ENCODE peak calls at places on chromosomes 16 and 17, in ten cellular contexts. C is cardiac fibroblast, W is AG09309, E is tibial nerve, O is endothelial cell of umbilical vein, F is fibroblast of lung, I is ovary, B is HFF-Myc, T is uterus, P is fibroblast of pulmonary artery. Z is an unnamed sample.

GRCh38 chr17:42118545-42118944 is 2.6 kb downstream of the KAT2A start:
- DNase-seq in C (peak), W (no peak), E (no peak), O (peak), F (no peak), I (no peak), B (no peak), T (no peak), P (peak), Z (no peak)

GRCh38 chr16:66925322-66925840 is at the start of gene RRAD:
- DNase-seq in C (peak), W (no peak), E (no peak), O (peak), F (peak), I (peak), B (no peak), T (peak), P (peak), Z (no peak)

GRCh38 chr17:12431188-12431587 is 234.5 kb upstream of the MYOCD start:
- DNase-seq in C (no peak), W (no peak), E (no peak), O (no peak), F (no peak), I (no peak), B (no peak), T (no peak), P (no peak), Z (no peak)

GRCh38 chr16:66292241-66292935 is 74.1 kb upstream of the CDH5 start:
- DNase-seq in C (no peak), W (no peak), E (no peak), O (no peak), F (no peak), I (no peak), B (no peak), T (no peak), P (no peak), Z (no peak)

GRCh38 chr16:69888005-69888560 is 63.1 kb upstream of the CLEC18A start:
- DNase-seq in C (no peak), W (no peak), E (no peak), O (no peak), F (no peak), I (no peak), B (no peak), T (no peak), P (no peak), Z (no peak)

GRCh38 chr16:89121691-89122321 is 28.2 kb downstream of the ACSF3 start:
- DNase-seq in C (no peak), W (no peak), E (no peak), O (no peak), F (no peak), I (no peak), B (no peak), T (no peak), P (no peak), Z (no peak)

GRCh38 chr16:84862804-84863484 is 43.2 kb downstream of the CRISPLD2 start:
- DNase-seq in C (peak), W (no peak), E (no peak), O (no peak), F (no peak), I (no peak), B (no peak), T (no peak), P (no peak), Z (no peak)

GRCh38 chr16:65889533-65889966 is 476.9 kb upstream of the CDH5 start:
- DNase-seq in C (peak), W (no peak), E (no peak), O (peak), F (peak), I (no peak), B (no peak), T (no peak), P (no peak), Z (no peak)

GRCh38 chr16:85316321-85316919 is 204.1 kb upstream of the CIBAR2 start:
- DNase-seq in C (peak), W (no peak), E (no peak), O (peak), F (peak), I (no peak), B (no peak), T (no peak), P (peak), Z (no peak)

GRCh38 chr16:59164461-59164860 is 430.3 kb upstream of the GOT2 start:
- DNase-seq in C (no peak), W (no peak), E (no peak), O (peak), F (peak), I (no peak), B (no peak), T (no peak), P (no peak), Z (no peak)

GRCh38 chr16:49440156-49441065 is 66.8 kb downstream of the C16orf78 start:
- DNase-seq in C (no peak), W (no peak), E (no peak), O (no peak), F (no peak), I (no peak), B (no peak), T (no peak), P (no peak), Z (no peak)

GRCh38 chr17:43169561-43170139 is 1.4 kb upstream of the NBR1 start:
- DNase-seq in C (peak), W (no peak), E (no peak), O (no peak), F (peak), I (peak), B (no peak), T (peak), P (peak), Z (no peak)

GRCh38 chr17:42068979-42069378 is 18.6 kb upstream of the C17orf113 start:
- DNase-seq in C (no peak), W (no peak), E (no peak), O (no peak), F (no peak), I (no peak), B (no peak), T (no peak), P (no peak), Z (no peak)

GRCh38 chr17:80839401-80839800 is 152.2 kb upstream of the CHMP6 start:
- DNase-seq in C (no peak), W (no peak), E (no peak), O (no peak), F (no peak), I (no peak), B (no peak), T (no peak), P (no peak), Z (no peak)

GRCh38 chr17:49723423-49723822 is 15.7 kb upstream of the SLC35B1 start:
- DNase-seq in C (peak), W (no peak), E (no peak), O (no peak), F (no peak), I (peak), B (no peak), T (peak), P (peak), Z (no peak)

GRCh38 chr17:50421308-50422031 is 4.5 kb upstream of the ACSF2 start:
- DNase-seq in C (peak), W (no peak), E (no peak), O (peak), F (no peak), I (no peak), B (no peak), T (no peak), P (peak), Z (no peak)

GRCh38 chr17:76911299-76912007 is 43.2 kb downstream of the MGAT5B start:
- DNase-seq in C (no peak), W (no peak), E (no peak), O (no peak), F (no peak), I (no peak), B (no peak), T (no peak), P (no peak), Z (no peak)

GRCh38 chr16:683396-684066 is 603 bp downstream of the JMJD8 start:
- DNase-seq in C (no peak), W (no peak), E (no peak), O (no peak), F (no peak), I (peak), B (no peak), T (peak), P (no peak), Z (no peak)

DNA sequence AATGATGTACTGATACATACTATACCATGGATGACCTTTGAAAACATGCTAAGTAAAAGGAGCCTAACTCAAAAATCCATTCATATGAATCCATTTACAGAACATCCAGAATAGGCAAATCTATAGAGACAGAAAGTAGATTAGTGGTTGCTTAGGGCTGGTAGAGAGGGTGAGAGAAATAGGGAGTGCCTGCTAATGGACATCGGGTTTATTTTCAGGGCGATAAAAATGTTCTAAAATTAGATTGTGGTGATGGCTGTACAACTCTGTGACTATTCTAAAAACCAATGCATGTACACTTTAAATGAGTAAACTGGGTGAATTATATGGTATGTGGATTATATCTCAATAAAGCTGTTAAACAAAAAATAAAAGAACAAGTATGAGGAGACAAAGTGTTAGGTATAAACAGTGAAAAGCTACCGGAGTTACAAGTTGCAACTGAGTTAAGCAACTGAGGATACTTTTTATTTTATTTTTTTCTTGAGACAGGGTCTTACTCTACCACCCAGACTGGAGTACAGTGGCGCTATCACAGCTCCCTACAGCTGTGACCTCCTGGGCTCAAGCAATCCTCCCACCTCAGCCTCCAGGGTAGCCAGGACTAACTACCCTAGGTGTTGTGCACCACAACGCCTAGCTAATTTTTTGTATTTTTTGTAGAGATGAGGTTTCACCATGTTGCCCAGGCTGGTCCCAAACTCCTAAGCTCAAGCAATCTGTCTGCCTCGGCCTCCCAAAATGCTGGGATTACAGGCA is 75.5 kb upstream of the CORO6 start:
- DNase-seq in C (no peak), W (no peak), E (no peak), O (no peak), F (no peak), I (no peak), B (no peak), T (no peak), P (no peak), Z (no peak)
- H3K4me3 ChIP-seq in C (no peak), W (no peak), E (no peak), O (no peak), F (no peak), I (no peak), B (no peak), T (no peak), P (no peak), Z (no peak)

GRCh38 chr17:6422654-6423241 is 12.2 kb downstream of the AIPL1 start:
- DNase-seq in C (no peak), W (no peak), E (no peak), O (no peak), F (no peak), I (no peak), B (no peak), T (no peak), P (no peak), Z (no peak)

GRCh38 chr17:6423931-6424330 is 11.0 kb downstream of the AIPL1 start:
- DNase-seq in C (no peak), W (no peak), E (no peak), O (no peak), F (no peak), I (no peak), B (no peak), T (no peak), P (no peak), Z (no peak)

GRCh38 chr17:6421700-6422604 is 13.0 kb downstream of the AIPL1 start:
- DNase-seq in C (peak), W (no peak), E (peak), O (peak), F (peak), I (peak), B (no peak), T (peak), P (peak), Z (no peak)

GRCh38 chr17:6415616-6416015 is 19.3 kb downstream of the AIPL1 start:
- DNase-seq in C (no peak), W (no peak), E (no peak), O (no peak), F (no peak), I (no peak), B (no peak), T (no peak), P (no peak), Z (no peak)

DNA sequence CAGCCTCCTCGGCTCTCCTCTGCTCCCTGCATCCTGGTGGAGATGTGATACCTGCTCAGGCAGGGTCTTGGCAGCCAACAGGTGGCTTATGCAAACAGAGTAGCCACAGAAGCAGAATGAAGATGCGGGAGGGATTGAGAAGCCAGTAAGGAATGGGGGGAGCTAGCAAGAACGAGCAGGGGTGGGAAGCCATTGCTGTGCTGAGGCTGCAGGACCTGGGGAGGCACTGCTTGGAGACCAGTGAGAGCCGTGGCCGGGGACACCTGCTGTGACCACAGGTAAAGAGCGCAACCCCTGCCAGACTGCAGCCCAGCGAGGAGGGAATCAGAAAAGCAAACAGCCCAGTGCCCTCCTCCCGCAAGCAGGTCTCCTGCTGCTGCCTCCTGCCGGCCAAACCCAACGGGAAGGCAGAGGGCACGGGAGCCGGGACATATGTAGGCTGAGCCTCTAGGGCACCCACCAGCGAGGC is 14.7 kb downstream of the AIPL1 start:
- DNase-seq in C (peak), W (no peak), E (no peak), O (no peak), F (peak), I (no peak), B (no peak), T (no peak), P (peak), Z (no peak)
- TF ChIP-seq CTCF in C (peak), W (peak), E (no peak), O (peak), F (peak), I (no peak), B (peak), T (no peak), P (peak), Z (peak)

GRCh38 chr17:72512649-72513556 is 392.1 kb downstream of the SOX9 start:
- DNase-seq in C (no peak), W (no peak), E (no peak), O (no peak), F (no peak), I (no peak), B (no peak), T (no peak), P (no peak), Z (no peak)
- H3K4me3 ChIP-seq in C (no peak), W (no peak), E (no peak), O (no peak), F (no peak), I (no peak), B (no peak), T (no peak), P (no peak), Z (no peak)

GRCh38 chr16:51137097-51137496 is 14.0 kb downstream of the SALL1 start:
- DNase-seq in C (no peak), W (no peak), E (no peak), O (no peak), F (peak), I (no peak), B (no peak), T (no peak), P (no peak), Z (no peak)
- TF ChIP-seq CTCF in C (no peak), W (no peak), E (no peak), O (no peak), F (no peak), I (no peak), B (no peak), T (no peak), P (no peak), Z (no peak)

GRCh38 chr16:57813466-57813865 is 11.2 kb upstream of the KIFC3 start:
- DNase-seq in C (no peak), W (no peak), E (no peak), O (no peak), F (no peak), I (no peak), B (no peak), T (no peak), P (no peak), Z (no peak)
- H3K4me3 ChIP-seq in C (no peak), W (no peak), E (no peak), O (no peak), F (no peak), I (no peak), B (no peak), T (no peak), P (no peak), Z (no peak)